ENCODE peak calls at places on chromosomes 12 and 14, in seven cellular contexts. B, L, W, C, Z, S and H are unnamed samples.

GRCh38 chr12:50397122-50397650 is 777 bp upstream of the FAM186A start:
- DNase-seq in C (no peak), B (no peak), Z (no peak), L (no peak), W (no peak), S (no peak), H (no peak)

GRCh38 chr12:94284046-94284445 is 135.7 kb downstream of the PLXNC1 start:
- DNase-seq in W (no peak), L (no peak), Z (no peak), S (no peak), B (no peak), C (no peak), H (no peak)

GRCh38 chr12:20237091-20237490 is 131.2 kb upstream of the PDE3A start:
- DNase-seq in B (no peak), S (no peak), Z (no peak), C (no peak), L (no peak), W (no peak), H (no peak)

GRCh38 chr12:131457028-131457310 is 253.9 kb upstream of the SFSWAP start:
- DNase-seq in B (no peak), W (no peak), C (no peak), L (no peak), Z (no peak), S (no peak), H (no peak)

GRCh38 chr14:65095633-65096205 is 6.6 kb downstream of the MAX start:
- DNase-seq in Z (peak), S (no peak), W (no peak), C (no peak), B (peak), L (no peak), H (peak)

GRCh38 chr12:15265868-15266267 is 44.7 kb upstream of the RERG start:
- DNase-seq in Z (no peak), B (no peak), W (no peak), L (no peak), C (no peak), S (no peak), H (peak)

GRCh38 chr14:77212933-77213656 is 31.5 kb downstream of the TMEM63C start:
- DNase-seq in S (no peak), Z (peak), W (no peak), L (peak), C (peak), B (no peak), H (peak)

GRCh38 chr12:132477009-132477702 is 12.8 kb upstream of the FBRSL1 start:
- DNase-seq in Z (no peak), S (no peak), L (no peak), C (no peak), W (no peak), B (peak), H (no peak)

GRCh38 chr14:57205953-57206352 is 62.8 kb downstream of the EXOC5 start:
- DNase-seq in L (no peak), B (no peak), Z (no peak), S (no peak), C (no peak), W (no peak), H (peak)

GRCh38 chr14:58171090-58171489 is 19.1 kb upstream of the ARMH4 start:
- DNase-seq in L (peak), W (peak), C (peak), S (no peak), Z (peak), B (peak), H (peak)

GRCh38 chr12:6273931-6274687 is 36.4 kb upstream of the PLEKHG6 start:
- DNase-seq in W (no peak), C (no peak), L (no peak), Z (no peak), S (no peak), B (no peak), H (no peak)

GRCh38 chr12:26187014-26187413 is 8.4 kb upstream of the SSPN start:
- DNase-seq in W (no peak), L (no peak), Z (peak), S (no peak), B (no peak), C (no peak), H (no peak)

GRCh38 chr12:69059465-69060457 is 126.8 kb upstream of the CPM start:
- DNase-seq in Z (no peak), C (peak), B (peak), L (peak), S (no peak), W (no peak), H (peak)

GRCh38 chr14:105204206-105204930 is 23.3 kb upstream of the NUDT14 start:
- DNase-seq in B (no peak), S (no peak), C (no peak), W (no peak), Z (peak), L (no peak), H (no peak)

GRCh38 chr12:53975816-53976152 is 1.0 kb upstream of the HOTAIR start:
- DNase-seq in W (no peak), B (no peak), L (no peak), Z (peak), S (no peak), C (no peak), H (no peak)

GRCh38 chr12:105574056-105574715 is 243.7 kb downstream of the C12orf75 start:
- DNase-seq in L (no peak), W (no peak), S (no peak), B (no peak), C (no peak), Z (no peak), H (no peak)

GRCh38 chr12:25591132-25591531 is 38.0 kb upstream of the LMNTD1 start:
- DNase-seq in B (no peak), C (no peak), W (no peak), S (no peak), Z (no peak), L (no peak), H (peak)

GRCh38 chr12:78470354-78471195 is 394.0 kb upstream of the SYT1 start:
- DNase-seq in B (peak), W (no peak), L (peak), S (no peak), Z (peak), C (peak), H (peak)

GRCh38 chr14:35046751-35047536 is 872 bp downstream of the FAM177A1 start:
- DNase-seq in B (no peak), S (no peak), Z (peak), W (peak), C (no peak), L (peak), H (peak)

GRCh38 chr12:71719647-71720370 is 33.9 kb downstream of the TMEM19 start:
- DNase-seq in L (no peak), Z (no peak), B (no peak), S (no peak), W (no peak), C (no peak), H (no peak)

GRCh38 chr12:12717586-12718381 is 616 bp downstream of the CDKN1B start:
- DNase-seq in C (no peak), Z (peak), W (no peak), S (no peak), B (no peak), L (no peak), H (peak)

GRCh38 chr12:89919241-89919906 is 210.7 kb upstream of the ATP2B1 start:
- DNase-seq in B (no peak), C (no peak), S (no peak), L (no peak), W (no peak), Z (peak), H (no peak)

GRCh38 chr12:7853557-7853956 is 19.2 kb downstream of the SLC2A14 start:
- DNase-seq in B (no peak), L (no peak), W (no peak), C (no peak), S (no peak), Z (no peak), H (no peak)

GRCh38 chr14:106790189-106791036 is 1264.0 kb downstream of the TMEM121 start:
- DNase-seq in B (no peak), L (peak), Z (peak), C (no peak), W (no peak), S (peak), H (peak)

GRCh38 chr12:125403145-125403789 is 338.0 kb downstream of the AACS start:
- DNase-seq in Z (peak), S (no peak), C (no peak), B (peak), W (no peak), L (no peak), H (peak)

GRCh38 chr14:99708449-99708848 is 24.4 kb downstream of the CYP46A1 start:
- DNase-seq in W (no peak), Z (no peak), L (no peak), C (no peak), B (no peak), S (no peak), H (no peak)

GRCh38 chr14:58133739-58134138 is 18.3 kb downstream of the ARMH4 start:
- DNase-seq in W (no peak), Z (no peak), C (peak), B (no peak), S (no peak), L (no peak), H (peak)

GRCh38 chr14:102131741-102132140 is 8.0 kb upstream of the WDR20 start:
- DNase-seq in B (no peak), W (no peak), C (no peak), L (no peak), Z (no peak), S (no peak), H (no peak)

GRCh38 chr14:89486961-89487360 is 69.9 kb upstream of the FOXN3 start:
- DNase-seq in B (no peak), C (no peak), S (no peak), W (no peak), L (no peak), Z (no peak), H (no peak)

GRCh38 chr14:50319293-50319692 is 7.2 kb downstream of the DMAC2L start:
- DNase-seq in L (no peak), S (no peak), W (no peak), Z (no peak), B (no peak), C (no peak), H (peak)

GRCh38 chr12:121812320-121812871 is 8.6 kb downstream of the SETD1B start:
- DNase-seq in S (no peak), C (no peak), B (no peak), W (no peak), L (peak), Z (peak), H (peak)
- H3K4me3 ChIP-seq in S (peak), C (peak), B (peak), W (peak), L (peak), Z (peak), H (peak)

GRCh38 chr14:21307641-21308040 is 27.8 kb downstream of the RPGRIP1 start:
- DNase-seq in W (no peak), B (no peak), Z (no peak), L (no peak), S (no peak), C (no peak), H (no peak)
- H3K4me3 ChIP-seq in W (no peak), B (no peak), Z (no peak), L (no peak), S (no peak), C (no peak), H (no peak)

GRCh38 chr12:123813349-123813748 is 51.2 kb downstream of the DNAH10 start:
- DNase-seq in W (no peak), S (no peak), L (no peak), B (no peak), Z (no peak), C (no peak), H (no peak)

GRCh38 chr12:123822804-123823203 is 60.7 kb downstream of the DNAH10 start:
- DNase-seq in S (no peak), W (no peak), L (no peak), Z (peak), C (no peak), B (no peak), H (no peak)

GRCh38 chr12:123815968-123816367 is 53.9 kb downstream of the DNAH10 start:
- DNase-seq in S (no peak), W (no peak), L (no peak), Z (no peak), C (no peak), B (no peak), H (no peak)

GRCh38 chr12:123816896-123817537 is 54.9 kb downstream of the DNAH10 start:
- DNase-seq in C (no peak), B (no peak), W (no peak), S (no peak), L (no peak), Z (no peak), H (no peak)
- H3K4me3 ChIP-seq in C (no peak), B (no peak), W (no peak), S (no peak), L (no peak), Z (no peak), H (no peak)

GRCh38 chr14:54471641-54472040 is 17.1 kb downstream of the GMFB start:
- DNase-seq in S (no peak), C (no peak), Z (peak), L (no peak), W (no peak), B (no peak), H (no peak)
- H3K4me3 ChIP-seq in S (no peak), C (no peak), Z (no peak), L (no peak), W (no peak), B (no peak), H (no peak)

GRCh38 chr12:41795910-41796309 is 348.8 kb downstream of the GXYLT1 start:
- DNase-seq in C (no peak), W (no peak), Z (no peak), S (no peak), L (no peak), B (no peak), H (no peak)

GRCh38 chr12:41802803-41803202 is 341.9 kb downstream of the GXYLT1 start:
- DNase-seq in C (no peak), S (no peak), Z (no peak), W (no peak), L (no peak), B (no peak), H (no peak)

GRCh38 chr12:41801261-41801660 is 343.4 kb downstream of the GXYLT1 start:
- DNase-seq in Z (no peak), W (no peak), S (no peak), L (no peak), B (no peak), C (no peak), H (no peak)
- H3K4me3 ChIP-seq in Z (no peak), W (no peak), S (no peak), L (no peak), B (no peak), C (no peak), H (no peak)

GRCh38 chr12:86212970-86213369 is 43.2 kb downstream of the MGAT4C start:
- DNase-seq in W (no peak), B (no peak), Z (no peak), L (no peak), S (no peak), C (no peak), H (no peak)
- H3K4me3 ChIP-seq in W (no peak), B (no peak), Z (no peak), L (no peak), S (no peak), C (no peak), H (no peak)

GRCh38 chr12:1532367-1532752 is 62.0 kb downstream of the FBXL14 start:
- DNase-seq in B (no peak), C (no peak), Z (no peak), L (no peak), S (no peak), W (no peak), H (no peak)
- H3K4me3 ChIP-seq in B (no peak), C (peak), Z (no peak), L (no peak), S (no peak), W (no peak), H (no peak)

DNA sequence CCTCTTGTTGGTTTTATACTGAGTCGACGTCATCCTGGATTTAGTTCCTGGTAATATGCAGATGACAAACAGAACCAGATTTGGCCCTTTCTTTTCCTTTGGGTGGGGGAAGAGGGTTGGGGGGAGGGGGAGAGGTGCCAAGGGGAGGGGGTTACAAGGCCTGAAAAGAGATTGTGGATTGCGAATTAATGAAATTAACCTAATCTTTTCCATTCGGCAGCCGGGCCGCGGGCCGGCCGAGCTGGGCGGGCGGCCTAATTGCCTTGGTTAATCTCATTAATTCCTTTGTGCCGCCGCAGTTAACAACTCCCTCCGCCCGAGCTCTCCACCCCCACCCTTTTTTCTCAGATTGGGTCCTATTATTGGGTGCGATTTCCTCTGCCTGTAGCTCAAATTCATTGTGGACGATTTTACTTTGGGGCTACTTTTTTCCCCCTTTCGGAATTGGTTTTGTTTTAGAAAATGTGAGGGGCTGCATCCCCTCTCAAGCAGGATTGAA is 387 bp upstream of the GSC start:
- DNase-seq in B (no peak), Z (peak), C (no peak), S (no peak), L (no peak), W (no peak), H (peak)
- H3K4me3 ChIP-seq in B (no peak), Z (peak), C (peak), S (peak), L (peak), W (peak), H (peak)

DNA sequence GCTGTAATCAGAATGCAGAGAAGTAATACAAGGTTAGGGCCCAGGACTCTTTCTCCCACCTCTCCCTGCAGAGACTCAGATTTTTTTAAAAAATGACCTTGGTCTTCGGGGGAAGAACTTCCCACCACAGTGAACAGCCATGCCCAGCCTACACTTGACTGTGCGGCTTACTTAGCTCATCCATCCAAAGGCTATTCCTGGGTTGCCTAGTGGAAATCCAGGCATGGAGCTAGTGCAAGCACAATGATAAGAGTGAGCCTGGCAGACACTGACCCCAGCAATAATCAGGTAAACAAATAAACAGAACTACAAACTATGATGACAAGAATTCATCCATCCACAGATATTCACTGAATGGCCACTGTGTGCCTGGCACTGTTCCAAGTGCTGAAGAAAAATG is 14.7 kb downstream of the SERPINA5 start:
- DNase-seq in B (no peak), Z (no peak), C (no peak), S (no peak), L (no peak), W (no peak), H (no peak)
- H3K4me3 ChIP-seq in B (no peak), Z (no peak), C (no peak), S (no peak), L (no peak), W (no peak), H (no peak)

DNA sequence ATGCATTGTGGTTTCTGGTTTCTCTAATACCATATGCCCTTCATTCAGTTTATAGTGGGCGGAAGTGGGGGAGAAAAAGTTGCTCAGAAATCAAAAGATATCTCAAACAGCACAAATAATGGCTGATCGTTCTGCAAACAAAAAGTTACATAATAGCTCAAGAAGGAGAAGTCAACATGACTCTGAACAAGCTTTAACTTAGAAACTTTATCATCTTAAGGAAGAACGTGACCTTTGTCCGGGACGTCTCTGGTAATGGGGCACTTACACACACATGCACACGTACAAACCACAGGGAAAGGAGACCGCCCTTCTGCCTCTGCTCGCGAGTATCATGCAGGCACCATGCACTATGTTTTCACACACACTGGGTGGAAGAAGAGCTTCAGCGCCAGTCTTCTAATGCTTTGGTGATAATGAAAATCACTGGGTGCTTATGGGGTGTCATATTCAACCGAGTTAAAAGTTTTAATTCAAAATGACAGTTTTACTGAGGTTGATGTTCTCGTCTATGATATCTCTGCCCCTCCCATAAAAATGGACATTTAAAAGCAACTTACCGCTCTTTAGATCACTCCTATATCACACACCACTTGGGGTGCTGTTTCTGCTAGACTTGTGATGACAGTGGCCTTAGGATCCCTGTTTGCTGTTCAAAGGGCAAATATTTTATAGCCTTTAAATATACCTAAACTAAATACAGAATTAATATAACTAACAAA is 4.7 kb downstream of the FOS start:
- DNase-seq in B (no peak), C (no peak), S (peak), Z (peak), W (no peak), L (no peak), H (peak)
- H3K4me3 ChIP-seq in B (no peak), C (no peak), S (no peak), Z (no peak), W (no peak), L (no peak), H (no peak)